ENCODE peak calls at places on chromosomes 16 and 17, in ten cellular contexts. E is RWPE1, N is posterior cingulate gyrus, Z is AG20443, D is NCI-H1092, J is T47D, H is HEK293T, O is skeletal muscle cell, S is left ventricle myocardium inferior, K is cardiac muscle cell. B is an unnamed sample.

GRCh38 chr17:64773836-64774761 is 112.0 kb upstream of the SMURF2 start:
- DNase-seq in E (peak), N (peak), Z (peak), D (no peak), J (peak), H (peak), O (no peak), S (no peak), K (peak), B (peak)

GRCh38 chr17:50939795-50940684 is 73.9 kb upstream of the TOB1 start:
- DNase-seq in E (no peak), N (peak), Z (no peak), D (no peak), J (no peak), H (no peak), O (no peak), S (no peak), K (no peak), B (no peak)

GRCh38 chr16:12406158-12406557 is 397.5 kb downstream of the CPPED1 start:
- DNase-seq in E (no peak), N (no peak), Z (no peak), D (no peak), J (no peak), H (no peak), O (no peak), S (no peak), K (no peak), B (no peak)

GRCh38 chr16:12724216-12724615 is 79.5 kb downstream of the CPPED1 start:
- DNase-seq in E (no peak), N (no peak), Z (no peak), D (no peak), J (no peak), H (no peak), O (no peak), S (no peak), K (peak), B (no peak)

GRCh38 chr16:48810803-48811453 is 200.9 kb upstream of the N4BP1 start:
- DNase-seq in E (no peak), N (no peak), Z (no peak), D (no peak), J (no peak), H (no peak), O (no peak), S (no peak), K (no peak), B (no peak)

GRCh38 chr17:36072431-36073121 is 8.5 kb downstream of the CCL18 start:
- DNase-seq in E (no peak), N (peak), Z (peak), D (peak), J (peak), H (peak), O (no peak), S (no peak), K (peak), B (peak)

GRCh38 chr17:44043326-44043725 is 23.1 kb downstream of the LSM12 start:
- DNase-seq in E (no peak), N (no peak), Z (peak), D (no peak), J (no peak), H (no peak), O (no peak), S (no peak), K (no peak), B (no peak)

GRCh38 chr17:75130632-75131277 is 787 bp downstream of the NT5C start:
- DNase-seq in E (peak), N (peak), Z (peak), D (peak), J (peak), H (peak), O (no peak), S (peak), K (peak), B (peak)

GRCh38 chr16:4660454-4661007 is 32.8 kb upstream of the NUDT16L1 start:
- DNase-seq in E (no peak), N (peak), Z (no peak), D (peak), J (no peak), H (no peak), O (peak), S (peak), K (peak), B (no peak)

GRCh38 chr17:1470071-1470773 is 14.2 kb upstream of the CRK start:
- DNase-seq in E (no peak), N (no peak), Z (no peak), D (no peak), J (no peak), H (no peak), O (no peak), S (no peak), K (no peak), B (no peak)

GRCh38 chr16:30414159-30414558 is 6.8 kb downstream of the ZNF771 start:
- DNase-seq in E (no peak), N (no peak), Z (no peak), D (no peak), J (no peak), H (no peak), O (no peak), S (no peak), K (no peak), B (no peak)

GRCh38 chr16:29877266-29877961 is 14.4 kb upstream of the CDIPT start:
- DNase-seq in E (peak), N (peak), Z (peak), D (no peak), J (peak), H (peak), O (no peak), S (no peak), K (peak), B (no peak)

GRCh38 chr17:61399131-61400057 is at the start of gene TBX2:
- DNase-seq in E (peak), N (peak), Z (peak), D (no peak), J (peak), H (peak), O (peak), S (peak), K (peak), B (no peak)

GRCh38 chr16:22001591-22001990 is 675 bp upstream of the PDZD9 start:
- DNase-seq in E (peak), N (no peak), Z (peak), D (no peak), J (no peak), H (no peak), O (no peak), S (no peak), K (no peak), B (no peak)

GRCh38 chr16:678858-679807 is 1.1 kb upstream of the STUB1 start:
- DNase-seq in E (no peak), N (peak), Z (peak), D (peak), J (peak), H (peak), O (no peak), S (peak), K (peak), B (peak)

GRCh38 chr17:39643271-39643670 is 6.3 kb downstream of the STARD3 start:
- DNase-seq in E (no peak), N (no peak), Z (peak), D (no peak), J (no peak), H (no peak), O (no peak), S (no peak), K (peak), B (no peak)

GRCh38 chr17:58706351-58707140 is 14.1 kb downstream of the RAD51C start:
- DNase-seq in E (no peak), N (peak), Z (no peak), D (no peak), J (no peak), H (no peak), O (no peak), S (no peak), K (no peak), B (no peak)

GRCh38 chr16:3954411-3954921 is 74.0 kb upstream of the CREBBP start:
- DNase-seq in E (no peak), N (peak), Z (no peak), D (peak), J (no peak), H (no peak), O (no peak), S (no peak), K (no peak), B (peak)

GRCh38 chr16:55294129-55294528 is 29.9 kb upstream of the IRX6 start:
- DNase-seq in E (peak), N (no peak), Z (no peak), D (no peak), J (peak), H (peak), O (no peak), S (no peak), K (no peak), B (no peak)

GRCh38 chr16:21100447-21100846 is 50.2 kb downstream of the DNAH3 start:
- DNase-seq in E (peak), N (no peak), Z (peak), D (no peak), J (peak), H (no peak), O (peak), S (no peak), K (no peak), B (no peak)

GRCh38 chr16:84294196-84295142 is at the start of gene WFDC1:
- DNase-seq in E (no peak), N (peak), Z (peak), D (no peak), J (no peak), H (no peak), O (no peak), S (peak), K (peak), B (no peak)

GRCh38 chr17:27498615-27499316 is 42.5 kb downstream of the KSR1 start:
- DNase-seq in E (no peak), N (no peak), Z (no peak), D (no peak), J (no peak), H (no peak), O (no peak), S (no peak), K (no peak), B (no peak)

GRCh38 chr17:80457236-80457856 is 19.1 kb downstream of the NPTX1 start:
- DNase-seq in E (no peak), N (no peak), Z (no peak), D (no peak), J (no peak), H (no peak), O (no peak), S (no peak), K (no peak), B (no peak)

GRCh38 chr17:2542056-2542455 is 30.4 kb upstream of the METTL16 start:
- DNase-seq in E (no peak), N (no peak), Z (no peak), D (no peak), J (no peak), H (no peak), O (no peak), S (no peak), K (no peak), B (no peak)

GRCh38 chr17:60602871-60603270 is 2.9 kb downstream of the PPM1D start:
- DNase-seq in E (no peak), N (no peak), Z (no peak), D (no peak), J (no peak), H (no peak), O (no peak), S (no peak), K (no peak), B (no peak)

GRCh38 chr17:50299776-50300175 is 25.5 kb downstream of the TMEM92 start:
- DNase-seq in E (no peak), N (no peak), Z (no peak), D (no peak), J (no peak), H (no peak), O (no peak), S (no peak), K (no peak), B (no peak)

GRCh38 chr17:31310877-31311276 is 3.0 kb downstream of the EVI2B start:
- DNase-seq in E (no peak), N (no peak), Z (no peak), D (no peak), J (no peak), H (no peak), O (no peak), S (no peak), K (no peak), B (no peak)

GRCh38 chr16:54933281-54934150 is 2.9 kb downstream of the IRX5 start:
- DNase-seq in E (no peak), N (peak), Z (no peak), D (no peak), J (peak), H (no peak), O (no peak), S (no peak), K (peak), B (no peak)

GRCh38 chr17:29726721-29727252 is 104.1 kb upstream of the CORO6 start:
- DNase-seq in E (no peak), N (no peak), Z (no peak), D (no peak), J (no peak), H (no peak), O (no peak), S (no peak), K (no peak), B (no peak)

GRCh38 chr17:62627904-62628603 is 584 bp downstream of the MRC2 start:
- DNase-seq in E (peak), N (no peak), Z (peak), D (no peak), J (peak), H (peak), O (no peak), S (peak), K (peak), B (no peak)

GRCh38 chr16:86834451-86835035 is 256.2 kb downstream of the FOXL1 start:
- DNase-seq in E (no peak), N (no peak), Z (peak), D (no peak), J (peak), H (peak), O (peak), S (no peak), K (peak), B (no peak)

GRCh38 chr17:19714542-19715411 is 1.6 kb downstream of the SLC47A2 start:
- DNase-seq in E (no peak), N (no peak), Z (no peak), D (no peak), J (peak), H (no peak), O (no peak), S (no peak), K (no peak), B (no peak)